ENCODE peak calls at places on chromosomes 16 and 17, in six cellular contexts. V, D, C, X, H and T are unnamed samples.

GRCh38 chr17:80891096-80892018 is 100.3 kb upstream of the CHMP6 start:
- DNase-seq in V (no peak), X (peak), C (peak), D (peak), H (no peak), T (no peak)

GRCh38 chr16:89122322-89122831 is 28.7 kb downstream of the ACSF3 start:
- DNase-seq in H (peak), X (no peak), V (no peak), C (no peak), D (no peak), T (no peak)

GRCh38 chr16:19228575-19228974 is 57.0 kb upstream of the CLEC19A start:
- DNase-seq in V (no peak), C (no peak), D (peak), H (no peak), X (no peak), T (no peak)

GRCh38 chr17:63140255-63140654 is 174.2 kb downstream of the TANC2 start:
- DNase-seq in H (no peak), C (no peak), V (peak), X (peak), D (no peak), T (no peak)

GRCh38 chr17:30345527-30346075 is 11.7 kb upstream of the TMIGD1 start:
- DNase-seq in H (no peak), D (no peak), V (no peak), C (no peak), X (no peak), T (no peak)

GRCh38 chr16:22264786-22265185 is 32.4 kb upstream of the POLR3E start:
- DNase-seq in V (peak), H (no peak), C (peak), X (no peak), D (no peak), T (no peak)

GRCh38 chr16:1979271-1980025 is 1.8 kb downstream of the NOXO1 start:
- DNase-seq in V (no peak), C (no peak), H (no peak), X (no peak), D (no peak), T (no peak)

GRCh38 chr17:74836191-74836590 is 23.5 kb downstream of the GRIN2C start:
- DNase-seq in H (no peak), D (no peak), V (no peak), X (no peak), C (no peak), T (no peak)

GRCh38 chr17:60628252-60628889 is 28.4 kb downstream of the PPM1D start:
- DNase-seq in X (no peak), V (no peak), C (no peak), D (peak), H (no peak), T (no peak)

GRCh38 chr17:21194210-21194609 is 19.8 kb downstream of the TMEM11 start:
- DNase-seq in D (no peak), C (no peak), V (no peak), H (no peak), X (no peak), T (no peak)

GRCh38 chr16:88835383-88835782 is 21.4 kb downstream of the GALNS start:
- DNase-seq in D (no peak), X (no peak), H (no peak), C (no peak), V (no peak), T (no peak)

GRCh38 chr16:1548727-1549126 is 15.3 kb downstream of the TMEM204 start:
- DNase-seq in C (no peak), X (no peak), D (no peak), V (no peak), H (no peak), T (no peak)

GRCh38 chr17:69474171-69474831 is 59.8 kb downstream of the MAP2K6 start:
- DNase-seq in C (peak), D (peak), V (no peak), X (no peak), H (no peak), T (no peak)

GRCh38 chr16:78022347-78022746 is at the start of gene CLEC3A:
- DNase-seq in V (no peak), D (no peak), X (no peak), C (no peak), H (no peak), T (no peak)

GRCh38 chr16:72561-73537 is at the start of gene RHBDF1:
- DNase-seq in D (no peak), V (no peak), H (peak), X (no peak), C (peak), T (peak)

GRCh38 chr16:87303431-87303930 is 13.7 kb downstream of the C16orf95 start:
- DNase-seq in C (no peak), D (no peak), X (peak), V (no peak), H (no peak), T (no peak)

GRCh38 chr17:236641-237405 is 55.4 kb upstream of the DOC2B start:
- DNase-seq in H (no peak), X (no peak), C (no peak), D (no peak), V (no peak), T (peak)

GRCh38 chr17:42920922-42921321 is 20.3 kb downstream of the G6PC1 start:
- DNase-seq in H (no peak), X (no peak), D (no peak), V (no peak), C (no peak), T (peak)

GRCh38 chr17:27284811-27285415 is 9.0 kb upstream of the WSB1 start:
- DNase-seq in C (no peak), V (no peak), X (no peak), D (no peak), H (no peak), T (no peak)

GRCh38 chr16:88352261-88353200 is 30.2 kb upstream of the ZNF469 start:
- DNase-seq in C (no peak), X (no peak), H (no peak), V (no peak), D (no peak), T (peak)

GRCh38 chr16:88345031-88345942 is 37.5 kb upstream of the ZNF469 start:
- DNase-seq in D (no peak), H (no peak), V (no peak), X (no peak), C (no peak), T (peak)

GRCh38 chr16:10749680-10750035 is 6.0 kb downstream of the NUBP1 start:
- DNase-seq in H (no peak), D (no peak), V (no peak), X (no peak), C (no peak), T (no peak)

GRCh38 chr17:15298176-15298575 is 33.0 kb upstream of the PMP22 start:
- DNase-seq in V (no peak), D (peak), C (no peak), X (no peak), H (no peak), T (no peak)

GRCh38 chr17:59845595-59846390 is 47.0 kb downstream of the TUBD1 start:
- DNase-seq in X (no peak), C (no peak), H (no peak), V (peak), D (no peak), T (no peak)

GRCh38 chr17:7266784-7267183 is 4.5 kb upstream of the CLDN7 start:
- DNase-seq in X (no peak), D (no peak), H (no peak), C (no peak), V (no peak), T (no peak)

GRCh38 chr17:74550602-74551001 is 4.7 kb upstream of the CD300C start:
- DNase-seq in V (no peak), C (no peak), X (no peak), H (no peak), D (no peak), T (no peak)